ENCODE peak calls at places on chromosomes 4 and X, in four cellular contexts. One of them, this sample, is unnamed.

GRCh38 chr4:157980158-157980557 is 192.7 kb downstream of the GASK1B start:
- DNase-seq in endothelial cell of umbilical vein: no peak
- DNase-seq in K562: no peak
- DNase-seq in IMR-90: no peak
- DNase-seq in this sample: no peak

GRCh38 chr4:158936238-158936637 is 166.6 kb upstream of the RAPGEF2 start:
- DNase-seq in endothelial cell of umbilical vein: no peak
- DNase-seq in IMR-90: no peak
- DNase-seq in K562: no peak
- DNase-seq in this sample: no peak

GRCh38 chr4:620201-620600 is 5.2 kb upstream of the PDE6B start:
- DNase-seq in endothelial cell of umbilical vein: no peak
- DNase-seq in K562: no peak
- DNase-seq in IMR-90: no peak
- DNase-seq in this sample: no peak

GRCh38 chr4:56026596-56026995 is 77.9 kb downstream of the CEP135 start:
- DNase-seq in endothelial cell of umbilical vein: peak; percentile 64
- DNase-seq in K562: no peak
- DNase-seq in IMR-90: peak; percentile 53
- DNase-seq in this sample: no peak

GRCh38 chr4:26217961-26218676 is 102.7 kb upstream of the RBPJ start:
- DNase-seq in K562: no peak
- DNase-seq in IMR-90: no peak
- DNase-seq in endothelial cell of umbilical vein: no peak
- DNase-seq in this sample: no peak

GRCh38 chr4:98485816-98486355 is 172.5 kb downstream of the TSPAN5 start:
- DNase-seq in IMR-90: no peak
- DNase-seq in K562: no peak
- DNase-seq in endothelial cell of umbilical vein: no peak
- DNase-seq in this sample: no peak

GRCh38 chr4:152853293-152853692 is 73.5 kb downstream of the ARFIP1 start:
- DNase-seq in IMR-90: no peak
- DNase-seq in endothelial cell of umbilical vein: no peak
- DNase-seq in K562: no peak
- DNase-seq in this sample: no peak

GRCh38 chrX:106933538-106933961 is 13.3 kb downstream of the CLDN2 start:
- DNase-seq in endothelial cell of umbilical vein: peak; percentile 27
- DNase-seq in K562: no peak
- DNase-seq in IMR-90: peak; percentile 52
- DNase-seq in this sample: no peak

GRCh38 chr4:139665079-139665689 is 435 bp upstream of the MGST2 start:
- DNase-seq in K562: no peak
- DNase-seq in IMR-90: no peak
- DNase-seq in endothelial cell of umbilical vein: no peak
- DNase-seq in this sample: no peak

GRCh38 chrX:32293962-32294708 is 917.2 kb downstream of the DMD start:
- DNase-seq in K562: no peak
- DNase-seq in endothelial cell of umbilical vein: no peak
- DNase-seq in IMR-90: no peak
- DNase-seq in this sample: no peak

GRCh38 chr4:114180481-114180880 is 201.0 kb upstream of the ARSJ start:
- DNase-seq in endothelial cell of umbilical vein: peak; percentile 87
- DNase-seq in K562: peak; percentile 6
- DNase-seq in IMR-90: peak; percentile 85
- DNase-seq in this sample: no peak

GRCh38 chr4:140595065-140595464 is 26.3 kb upstream of the UCP1 start:
- DNase-seq in endothelial cell of umbilical vein: peak; percentile 21
- DNase-seq in IMR-90: peak; percentile 9
- DNase-seq in K562: peak; percentile 2
- DNase-seq in this sample: no peak

GRCh38 chr4:4339504-4340085 is 47.3 kb upstream of the NSG1 start:
- DNase-seq in K562: peak; percentile 90
- DNase-seq in endothelial cell of umbilical vein: no peak
- DNase-seq in IMR-90: peak; percentile 13
- DNase-seq in this sample: no peak

GRCh38 chr4:185801471-185801870 is 10.5 kb downstream of the SORBS2 start:
- DNase-seq in IMR-90: peak; percentile 7
- DNase-seq in K562: no peak
- DNase-seq in endothelial cell of umbilical vein: no peak
- DNase-seq in this sample: no peak

GRCh38 chr4:142097015-142097414 is 460.6 kb downstream of the IL15 start:
- DNase-seq in K562: no peak
- DNase-seq in IMR-90: no peak
- DNase-seq in endothelial cell of umbilical vein: no peak
- DNase-seq in this sample: no peak

GRCh38 chrX:54413753-54414152 is 26.5 kb upstream of the TSR2 start:
- DNase-seq in endothelial cell of umbilical vein: no peak
- DNase-seq in IMR-90: no peak
- DNase-seq in K562: no peak
- DNase-seq in this sample: no peak

GRCh38 chrX:130114141-130114561 is 3.9 kb upstream of the ELF4 start:
- DNase-seq in endothelial cell of umbilical vein: no peak
- DNase-seq in K562: peak; percentile 44
- DNase-seq in IMR-90: peak; percentile 19
- DNase-seq in this sample: no peak

GRCh38 chrX:124346064-124346876 is at the start of gene SH2D1A:
- DNase-seq in endothelial cell of umbilical vein: no peak
- DNase-seq in IMR-90: no peak
- DNase-seq in K562: peak; percentile 56
- DNase-seq in this sample: no peak

GRCh38 chr4:151045907-151046306 is 30.8 kb upstream of the LRBA start:
- DNase-seq in K562: peak; percentile 58
- DNase-seq in endothelial cell of umbilical vein: peak; percentile 30
- DNase-seq in IMR-90: no peak
- DNase-seq in this sample: no peak

GRCh38 chr4:120723986-120724385 is 198.5 kb downstream of the PRDM5 start:
- DNase-seq in IMR-90: no peak
- DNase-seq in K562: no peak
- DNase-seq in endothelial cell of umbilical vein: no peak
- DNase-seq in this sample: no peak

GRCh38 chr4:143156853-143157252 is 27.9 kb upstream of the USP38 start:
- DNase-seq in IMR-90: no peak
- DNase-seq in K562: no peak
- DNase-seq in endothelial cell of umbilical vein: no peak
- DNase-seq in this sample: no peak
- H3K9me1 ChIP-seq in IMR-90: no peaks in the 10 kb centered on the region
- H3K9me1 ChIP-seq in K562: no peaks in the 10 kb centered on the region
- H3K9me1 ChIP-seq in endothelial cell of umbilical vein: no peaks in the 10 kb centered on the region
- H3K9me1 ChIP-seq in this sample: no peaks in the 10 kb centered on the region

GRCh38 chr4:41819621-41820020 is 71.1 kb upstream of the PHOX2B start:
- DNase-seq in IMR-90: no peak
- DNase-seq in endothelial cell of umbilical vein: no peak
- DNase-seq in K562: no peak
- DNase-seq in this sample: no peak
- H3K9me1 ChIP-seq in IMR-90: no peaks in the 10 kb centered on the region
- H3K9me1 ChIP-seq in endothelial cell of umbilical vein: no peaks in the 10 kb centered on the region
- H3K9me1 ChIP-seq in K562: no peaks in the 10 kb centered on the region
- H3K9me1 ChIP-seq in this sample: no peaks in the 10 kb centered on the region

GRCh38 chr4:95106408-95106928 is 348.7 kb downstream of the BMPR1B start:
- DNase-seq in endothelial cell of umbilical vein: no peak
- DNase-seq in K562: no peak
- DNase-seq in IMR-90: peak; percentile 47
- DNase-seq in this sample: no peak

GRCh38 chr4:95107635-95108034 is 349.9 kb downstream of the BMPR1B start:
- DNase-seq in IMR-90: peak; percentile 64
- DNase-seq in K562: no peak
- DNase-seq in endothelial cell of umbilical vein: peak; percentile 59
- DNase-seq in this sample: no peak

GRCh38 chr4:95107004-95107403 is 349.2 kb downstream of the BMPR1B start:
- DNase-seq in endothelial cell of umbilical vein: no peak
- DNase-seq in IMR-90: peak; percentile 3
- DNase-seq in K562: no peak
- DNase-seq in this sample: no peak

GRCh38 chr4:95105112-95105511 is 347.4 kb downstream of the BMPR1B start:
- DNase-seq in K562: no peak
- DNase-seq in IMR-90: no peak
- DNase-seq in endothelial cell of umbilical vein: no peak
- DNase-seq in this sample: no peak

GRCh38 chr4:95105983-95106382 is 348.2 kb downstream of the BMPR1B start:
- DNase-seq in IMR-90: no peak
- DNase-seq in endothelial cell of umbilical vein: no peak
- DNase-seq in K562: no peak
- DNase-seq in this sample: no peak
- H3K9me1 ChIP-seq in IMR-90: no peaks in the 10 kb centered on the region
- H3K9me1 ChIP-seq in endothelial cell of umbilical vein: no peaks in the 10 kb centered on the region
- H3K9me1 ChIP-seq in K562: no peaks in the 10 kb centered on the region
- H3K9me1 ChIP-seq in this sample: no peaks in the 10 kb centered on the region

GRCh38 chr4:30743897-30744296 is 23.7 kb downstream of the PCDH7 start:
- DNase-seq in K562: no peak
- DNase-seq in endothelial cell of umbilical vein: no peak
- DNase-seq in IMR-90: no peak
- DNase-seq in this sample: no peak

GRCh38 chr4:30744386-30744785 is 24.2 kb downstream of the PCDH7 start:
- DNase-seq in K562: no peak
- DNase-seq in endothelial cell of umbilical vein: no peak
- DNase-seq in IMR-90: no peak
- DNase-seq in this sample: no peak

GRCh38 chr4:30746735-30747134 is 26.6 kb downstream of the PCDH7 start:
- DNase-seq in IMR-90: no peak
- DNase-seq in K562: no peak
- DNase-seq in endothelial cell of umbilical vein: no peak
- DNase-seq in this sample: no peak

GRCh38 chr4:30744957-30745640 is 24.9 kb downstream of the PCDH7 start:
- DNase-seq in endothelial cell of umbilical vein: peak; percentile 51
- DNase-seq in IMR-90: no peak
- DNase-seq in K562: no peak
- DNase-seq in this sample: no peak
- H3K9me1 ChIP-seq in endothelial cell of umbilical vein: no peaks in the 10 kb centered on the region
- H3K9me1 ChIP-seq in IMR-90: no peaks in the 10 kb centered on the region
- H3K9me1 ChIP-seq in K562: no peaks in the 10 kb centered on the region
- H3K9me1 ChIP-seq in this sample: no peaks in the 10 kb centered on the region

DNA sequence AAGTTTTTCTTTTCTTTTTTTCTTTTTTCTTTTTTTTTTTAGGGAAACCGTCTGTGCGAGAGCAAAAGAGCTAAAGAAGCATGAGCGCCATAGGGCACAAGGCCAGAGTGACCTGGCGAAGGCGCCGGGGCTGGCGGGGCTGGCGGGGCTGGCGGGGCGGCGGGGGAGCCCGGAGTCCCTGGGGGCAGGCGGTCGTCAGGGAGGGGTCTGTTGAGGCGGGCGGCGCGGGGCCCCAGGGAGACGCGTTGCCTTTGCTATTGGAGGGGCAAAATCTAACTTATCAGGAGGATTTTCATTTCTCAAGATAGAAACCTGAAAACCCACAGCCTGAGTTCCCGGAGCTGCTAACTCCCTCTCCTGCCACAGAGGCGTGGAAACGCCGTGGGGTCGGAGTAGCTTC is 135.6 kb upstream of the SMAD1 start:
- DNase-seq in IMR-90: no peak
- DNase-seq in endothelial cell of umbilical vein: no peak
- DNase-seq in K562: no peak
- DNase-seq in this sample: no peak
- H3K9me1 ChIP-seq in IMR-90: no peaks in the 10 kb centered on the region
- H3K9me1 ChIP-seq in endothelial cell of umbilical vein: no peaks in the 10 kb centered on the region
- H3K9me1 ChIP-seq in K562: no peaks in the 10 kb centered on the region
- H3K9me1 ChIP-seq in this sample: no peaks in the 10 kb centered on the region